ENCODE peak calls at places on chromosomes 5 and 9, in ten cellular contexts. One of them, this sample, is unnamed.

GRCh38 chr9:93118863-93119702 is 15.0 kb downstream of the NINJ1 start:
- DNase-seq in immature natural killer cell: no peak
- DNase-seq in fibroblast of mammary gland: no peak
- DNase-seq in NCI-H1105: no peak
- DNase-seq in activated T-cell treated with anti-CD3 and anti-CD28 coated beads for 1 hour: no peak
- DNase-seq in GM20000: no peak
- DNase-seq in fibroblast of lung: no peak
- DNase-seq in T-helper 2 cell: no peak
- DNase-seq in left cardiac atrium: peak
- DNase-seq in heart left ventricle: peak
- DNase-seq in this sample: no peak

GRCh38 chr9:133406480-133407307 is 11.1 kb downstream of the REXO4 start:
- DNase-seq in immature natural killer cell: peak
- DNase-seq in fibroblast of mammary gland: peak
- DNase-seq in NCI-H1105: peak
- DNase-seq in activated T-cell treated with anti-CD3 and anti-CD28 coated beads for 1 hour: peak
- DNase-seq in GM20000: peak
- DNase-seq in fibroblast of lung: peak
- DNase-seq in T-helper 2 cell: peak
- DNase-seq in left cardiac atrium: peak
- DNase-seq in heart left ventricle: peak
- DNase-seq in this sample: peak

GRCh38 chr5:168114444-168115017 is 176.9 kb upstream of the WWC1 start:
- DNase-seq in immature natural killer cell: no peak
- DNase-seq in fibroblast of mammary gland: peak
- DNase-seq in NCI-H1105: peak
- DNase-seq in activated T-cell treated with anti-CD3 and anti-CD28 coated beads for 1 hour: no peak
- DNase-seq in GM20000: peak
- DNase-seq in fibroblast of lung: peak
- DNase-seq in T-helper 2 cell: no peak
- DNase-seq in left cardiac atrium: peak
- DNase-seq in heart left ventricle: no peak
- DNase-seq in this sample: peak

GRCh38 chr5:80177236-80177635 is 78.6 kb downstream of the SERINC5 start:
- DNase-seq in immature natural killer cell: no peak
- DNase-seq in fibroblast of mammary gland: no peak
- DNase-seq in NCI-H1105: no peak
- DNase-seq in activated T-cell treated with anti-CD3 and anti-CD28 coated beads for 1 hour: no peak
- DNase-seq in GM20000: no peak
- DNase-seq in fibroblast of lung: no peak
- DNase-seq in T-helper 2 cell: no peak
- DNase-seq in left cardiac atrium: no peak
- DNase-seq in heart left ventricle: no peak
- DNase-seq in this sample: no peak

GRCh38 chr5:154174091-154174490 is 16.4 kb upstream of the GALNT10 start:
- DNase-seq in immature natural killer cell: no peak
- DNase-seq in fibroblast of mammary gland: no peak
- DNase-seq in NCI-H1105: no peak
- DNase-seq in activated T-cell treated with anti-CD3 and anti-CD28 coated beads for 1 hour: no peak
- DNase-seq in GM20000: no peak
- DNase-seq in fibroblast of lung: no peak
- DNase-seq in T-helper 2 cell: no peak
- DNase-seq in left cardiac atrium: no peak
- DNase-seq in heart left ventricle: no peak
- DNase-seq in this sample: no peak

GRCh38 chr5:173697931-173698579 is 81.6 kb upstream of the BOD1 start:
- DNase-seq in immature natural killer cell: no peak
- DNase-seq in fibroblast of mammary gland: no peak
- DNase-seq in NCI-H1105: no peak
- DNase-seq in activated T-cell treated with anti-CD3 and anti-CD28 coated beads for 1 hour: no peak
- DNase-seq in GM20000: peak
- DNase-seq in fibroblast of lung: no peak
- DNase-seq in T-helper 2 cell: no peak
- DNase-seq in left cardiac atrium: no peak
- DNase-seq in heart left ventricle: no peak
- DNase-seq in this sample: no peak

GRCh38 chr5:134086943-134087305 is 27.6 kb upstream of the TCF7 start:
- DNase-seq in immature natural killer cell: no peak
- DNase-seq in fibroblast of mammary gland: no peak
- DNase-seq in NCI-H1105: no peak
- DNase-seq in activated T-cell treated with anti-CD3 and anti-CD28 coated beads for 1 hour: peak
- DNase-seq in GM20000: no peak
- DNase-seq in fibroblast of lung: no peak
- DNase-seq in T-helper 2 cell: peak
- DNase-seq in left cardiac atrium: no peak
- DNase-seq in heart left ventricle: no peak
- DNase-seq in this sample: peak

GRCh38 chr5:17132444-17133083 is 84.9 kb upstream of the BASP1 start:
- DNase-seq in immature natural killer cell: no peak
- DNase-seq in fibroblast of mammary gland: peak
- DNase-seq in NCI-H1105: no peak
- DNase-seq in activated T-cell treated with anti-CD3 and anti-CD28 coated beads for 1 hour: no peak
- DNase-seq in GM20000: peak
- DNase-seq in fibroblast of lung: peak
- DNase-seq in T-helper 2 cell: no peak
- DNase-seq in left cardiac atrium: no peak
- DNase-seq in heart left ventricle: no peak
- DNase-seq in this sample: no peak

GRCh38 chr5:172778223-172778814 is 7.3 kb upstream of the DUSP1 start:
- DNase-seq in immature natural killer cell: no peak
- DNase-seq in fibroblast of mammary gland: peak
- DNase-seq in NCI-H1105: no peak
- DNase-seq in activated T-cell treated with anti-CD3 and anti-CD28 coated beads for 1 hour: no peak
- DNase-seq in GM20000: no peak
- DNase-seq in fibroblast of lung: peak
- DNase-seq in T-helper 2 cell: no peak
- DNase-seq in left cardiac atrium: peak
- DNase-seq in heart left ventricle: peak
- DNase-seq in this sample: no peak

GRCh38 chr9:79222483-79222882 is 349.3 kb upstream of the TLE4 start:
- DNase-seq in immature natural killer cell: no peak
- DNase-seq in fibroblast of mammary gland: no peak
- DNase-seq in NCI-H1105: no peak
- DNase-seq in activated T-cell treated with anti-CD3 and anti-CD28 coated beads for 1 hour: no peak
- DNase-seq in GM20000: no peak
- DNase-seq in fibroblast of lung: no peak
- DNase-seq in T-helper 2 cell: no peak
- DNase-seq in left cardiac atrium: no peak
- DNase-seq in heart left ventricle: no peak
- DNase-seq in this sample: no peak

GRCh38 chr5:98791110-98791509 is 17.6 kb downstream of the RGMB start:
- DNase-seq in immature natural killer cell: no peak
- DNase-seq in fibroblast of mammary gland: no peak
- DNase-seq in NCI-H1105: no peak
- DNase-seq in activated T-cell treated with anti-CD3 and anti-CD28 coated beads for 1 hour: no peak
- DNase-seq in GM20000: no peak
- DNase-seq in fibroblast of lung: no peak
- DNase-seq in T-helper 2 cell: no peak
- DNase-seq in left cardiac atrium: no peak
- DNase-seq in heart left ventricle: no peak
- DNase-seq in this sample: no peak

GRCh38 chr9:468766-469496 is 254.3 kb downstream of the DOCK8 start:
- DNase-seq in immature natural killer cell: no peak
- DNase-seq in fibroblast of mammary gland: no peak
- DNase-seq in NCI-H1105: no peak
- DNase-seq in activated T-cell treated with anti-CD3 and anti-CD28 coated beads for 1 hour: no peak
- DNase-seq in GM20000: peak
- DNase-seq in fibroblast of lung: no peak
- DNase-seq in T-helper 2 cell: no peak
- DNase-seq in left cardiac atrium: peak
- DNase-seq in heart left ventricle: no peak
- DNase-seq in this sample: no peak

GRCh38 chr5:34059997-34060396 is 17.0 kb upstream of the C1QTNF3 start:
- DNase-seq in immature natural killer cell: no peak
- DNase-seq in fibroblast of mammary gland: no peak
- DNase-seq in NCI-H1105: no peak
- DNase-seq in activated T-cell treated with anti-CD3 and anti-CD28 coated beads for 1 hour: no peak
- DNase-seq in GM20000: no peak
- DNase-seq in fibroblast of lung: no peak
- DNase-seq in T-helper 2 cell: no peak
- DNase-seq in left cardiac atrium: no peak
- DNase-seq in heart left ventricle: no peak
- DNase-seq in this sample: no peak

GRCh38 chr5:58923355-58923754 is 340.5 kb downstream of the RAB3C start:
- DNase-seq in immature natural killer cell: no peak
- DNase-seq in fibroblast of mammary gland: peak
- DNase-seq in NCI-H1105: no peak
- DNase-seq in activated T-cell treated with anti-CD3 and anti-CD28 coated beads for 1 hour: no peak
- DNase-seq in GM20000: no peak
- DNase-seq in fibroblast of lung: no peak
- DNase-seq in T-helper 2 cell: no peak
- DNase-seq in left cardiac atrium: no peak
- DNase-seq in heart left ventricle: no peak
- DNase-seq in this sample: no peak